ENCODE peak calls at places on chromosome 6, in six cellular contexts. One of them, this sample, is unnamed.
A peak's percentile ranks its signal among the peaks of the same experiment; 100 is the strongest.

GRCh38 chr6:167806061-167806700 is 20.5 kb upstream of the AFDN start:
- DNase-seq in CD4-positive, alpha-beta T cell: no peak
- DNase-seq in prostate gland: no peak
- DNase-seq in CD8-positive, alpha-beta T cell: no peak
- DNase-seq in mammary epithelial cell: no peak
- DNase-seq in AG04450: no peak
- DNase-seq in this sample: no peak

GRCh38 chr6:56902551-56903464 is 52.1 kb upstream of the BEND6 start:
- DNase-seq in AG04450: peak; percentile 59
- DNase-seq in CD4-positive, alpha-beta T cell: no peak
- DNase-seq in prostate gland: no peak
- DNase-seq in mammary epithelial cell: peak; percentile 31
- DNase-seq in CD8-positive, alpha-beta T cell: no peak
- DNase-seq in this sample: peak; percentile 45

GRCh38 chr6:72619883-72620696 is 1.8 kb upstream of the KCNQ5 start:
- DNase-seq in AG04450: no peak
- DNase-seq in prostate gland: no peak
- DNase-seq in mammary epithelial cell: no peak
- DNase-seq in CD8-positive, alpha-beta T cell: peak; percentile 80
- DNase-seq in CD4-positive, alpha-beta T cell: peak; percentile 40
- DNase-seq in this sample: peak; percentile 83

GRCh38 chr6:30062471-30063178 is 1.6 kb downstream of the POLR1H start:
- DNase-seq in AG04450: no peak
- DNase-seq in mammary epithelial cell: no peak
- DNase-seq in CD4-positive, alpha-beta T cell: no peak
- DNase-seq in prostate gland: no peak
- DNase-seq in CD8-positive, alpha-beta T cell: no peak
- DNase-seq in this sample: no peak

GRCh38 chr6:26556263-26557070 is 18.3 kb downstream of the HMGN4 start:
- DNase-seq in AG04450: peak; percentile 84
- DNase-seq in CD4-positive, alpha-beta T cell: no peak
- DNase-seq in CD8-positive, alpha-beta T cell: peak; percentile 49
- DNase-seq in prostate gland: no peak
- DNase-seq in mammary epithelial cell: peak; percentile 90
- DNase-seq in this sample: no peak

GRCh38 chr6:5084787-5085637 is at the start of gene PPP1R3G:
- DNase-seq in CD8-positive, alpha-beta T cell: no peak
- DNase-seq in AG04450: no peak
- DNase-seq in mammary epithelial cell: peak; percentile 26
- DNase-seq in CD4-positive, alpha-beta T cell: no peak
- DNase-seq in prostate gland: peak; percentile 34
- DNase-seq in this sample: peak; percentile 68

GRCh38 chr6:116975600-116975999 is 98.6 kb downstream of the RFX6 start:
- DNase-seq in mammary epithelial cell: peak; percentile 38
- DNase-seq in CD4-positive, alpha-beta T cell: no peak
- DNase-seq in AG04450: no peak
- DNase-seq in CD8-positive, alpha-beta T cell: no peak
- DNase-seq in prostate gland: no peak
- DNase-seq in this sample: no peak

GRCh38 chr6:140078552-140079126 is 704.2 kb upstream of the CITED2 start:
- DNase-seq in prostate gland: no peak
- DNase-seq in AG04450: peak; percentile 66
- DNase-seq in CD4-positive, alpha-beta T cell: no peak
- DNase-seq in CD8-positive, alpha-beta T cell: no peak
- DNase-seq in mammary epithelial cell: no peak
- DNase-seq in this sample: no peak

GRCh38 chr6:141829996-141830395 is 302.7 kb upstream of the GJE1 start:
- DNase-seq in CD8-positive, alpha-beta T cell: no peak
- DNase-seq in AG04450: no peak
- DNase-seq in mammary epithelial cell: no peak
- DNase-seq in CD4-positive, alpha-beta T cell: no peak
- DNase-seq in prostate gland: no peak
- DNase-seq in this sample: no peak

GRCh38 chr6:149060300-149060984 is 257.1 kb upstream of the TAB2 start:
- DNase-seq in CD4-positive, alpha-beta T cell: peak; percentile 20
- DNase-seq in AG04450: no peak
- DNase-seq in mammary epithelial cell: no peak
- DNase-seq in prostate gland: no peak
- DNase-seq in CD8-positive, alpha-beta T cell: peak; percentile 67
- DNase-seq in this sample: peak; percentile 52

GRCh38 chr6:158374020-158374419 is 61.8 kb downstream of the TULP4 start:
- DNase-seq in CD4-positive, alpha-beta T cell: no peak
- DNase-seq in prostate gland: no peak
- DNase-seq in AG04450: no peak
- DNase-seq in mammary epithelial cell: no peak
- DNase-seq in CD8-positive, alpha-beta T cell: no peak
- DNase-seq in this sample: no peak

GRCh38 chr6:158377866-158378265 is 65.6 kb downstream of the TULP4 start:
- DNase-seq in mammary epithelial cell: peak; percentile 97
- DNase-seq in CD4-positive, alpha-beta T cell: no peak
- DNase-seq in AG04450: peak; percentile 50
- DNase-seq in CD8-positive, alpha-beta T cell: no peak
- DNase-seq in prostate gland: peak; percentile 74
- DNase-seq in this sample: no peak

GRCh38 chr6:158379336-158379735 is 67.1 kb downstream of the TULP4 start:
- DNase-seq in prostate gland: no peak
- DNase-seq in CD8-positive, alpha-beta T cell: no peak
- DNase-seq in mammary epithelial cell: peak; percentile 69
- DNase-seq in AG04450: no peak
- DNase-seq in CD4-positive, alpha-beta T cell: no peak
- DNase-seq in this sample: no peak

GRCh38 chr6:158373209-158373608 is 60.9 kb downstream of the TULP4 start:
- DNase-seq in AG04450: no peak
- DNase-seq in CD8-positive, alpha-beta T cell: no peak
- DNase-seq in prostate gland: peak; percentile 48
- DNase-seq in CD4-positive, alpha-beta T cell: no peak
- DNase-seq in mammary epithelial cell: peak; percentile 78
- DNase-seq in this sample: no peak

GRCh38 chr6:158376650-158377081 is 64.4 kb downstream of the TULP4 start:
- DNase-seq in mammary epithelial cell: peak; percentile 76
- DNase-seq in CD4-positive, alpha-beta T cell: no peak
- DNase-seq in AG04450: peak; percentile 36
- DNase-seq in CD8-positive, alpha-beta T cell: no peak
- DNase-seq in prostate gland: no peak
- DNase-seq in this sample: no peak
- TF ChIP-seq CTCF in mammary epithelial cell: no peak
- TF ChIP-seq CTCF in CD4-positive, alpha-beta T cell: no peak
- TF ChIP-seq CTCF in AG04450: no peak
- TF ChIP-seq CTCF in CD8-positive, alpha-beta T cell: no peak
- TF ChIP-seq CTCF in prostate gland: no peak
- TF ChIP-seq CTCF in this sample: no peak

DNA sequence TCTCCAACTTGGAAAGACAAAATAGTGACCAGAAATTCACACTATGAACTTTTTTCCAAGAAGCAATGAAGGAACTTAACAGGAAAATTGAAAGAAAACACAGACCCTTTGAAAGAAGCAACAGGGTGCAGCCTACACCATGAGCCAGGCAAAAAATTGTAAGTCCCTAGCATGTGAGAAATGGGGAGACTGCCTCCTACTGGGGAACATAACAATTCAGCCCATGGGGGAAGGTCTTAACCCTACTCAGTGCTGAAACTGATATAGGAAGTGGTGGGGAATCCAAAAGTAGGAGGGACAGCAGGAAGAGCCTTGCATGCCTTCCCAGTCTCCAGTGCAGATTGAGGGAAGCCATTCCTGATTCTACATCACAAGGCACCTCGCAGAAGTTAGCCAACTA is 235.1 kb upstream of the UFL1 start:
- DNase-seq in prostate gland: no peak
- DNase-seq in mammary epithelial cell: no peak
- DNase-seq in CD4-positive, alpha-beta T cell: no peak
- DNase-seq in CD8-positive, alpha-beta T cell: no peak
- DNase-seq in AG04450: no peak
- DNase-seq in this sample: no peak
- TF ChIP-seq CTCF in prostate gland: no peak
- TF ChIP-seq CTCF in mammary epithelial cell: no peak
- TF ChIP-seq CTCF in CD4-positive, alpha-beta T cell: no peak
- TF ChIP-seq CTCF in CD8-positive, alpha-beta T cell: no peak
- TF ChIP-seq CTCF in AG04450: no peak
- TF ChIP-seq CTCF in this sample: no peak

DNA sequence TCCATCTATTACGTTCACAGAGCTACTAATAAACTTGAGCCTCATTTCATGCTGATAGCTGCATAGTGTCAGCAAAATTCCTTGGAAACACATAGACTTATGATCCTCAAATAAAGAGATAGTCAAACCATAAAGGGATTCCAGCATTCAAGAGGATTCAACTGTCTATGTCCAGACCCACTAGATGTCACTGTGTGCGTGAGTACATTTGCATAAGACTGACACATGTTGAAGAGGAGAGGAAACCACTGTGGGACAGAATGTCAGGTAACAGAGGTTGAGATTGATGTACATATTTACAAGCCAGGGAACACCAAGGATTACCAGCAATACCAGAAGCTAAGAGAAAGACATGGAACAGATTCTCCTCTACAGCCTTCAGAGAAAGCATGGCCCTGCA is 266.5 kb downstream of the COL12A1 start:
- DNase-seq in prostate gland: no peak
- DNase-seq in CD4-positive, alpha-beta T cell: no peak
- DNase-seq in AG04450: no peak
- DNase-seq in mammary epithelial cell: peak; percentile 39
- DNase-seq in CD8-positive, alpha-beta T cell: no peak
- DNase-seq in this sample: no peak
- TF ChIP-seq CTCF in prostate gland: no peak
- TF ChIP-seq CTCF in CD4-positive, alpha-beta T cell: no peak
- TF ChIP-seq CTCF in AG04450: no peak
- TF ChIP-seq CTCF in mammary epithelial cell: no peak
- TF ChIP-seq CTCF in CD8-positive, alpha-beta T cell: no peak
- TF ChIP-seq CTCF in this sample: no peak

GRCh38 chr6:31396422-31397152 is 6.8 kb upstream of the MICA start:
- DNase-seq in AG04450: peak; percentile 26
- DNase-seq in CD4-positive, alpha-beta T cell: peak; percentile 86
- DNase-seq in mammary epithelial cell: peak; percentile 67
- DNase-seq in CD8-positive, alpha-beta T cell: peak; percentile 91
- DNase-seq in prostate gland: peak; percentile 77
- DNase-seq in this sample: peak; percentile 73
- TF ChIP-seq CTCF in AG04450: peak; percentile 90
- TF ChIP-seq CTCF in CD4-positive, alpha-beta T cell: peak; percentile 76
- TF ChIP-seq CTCF in mammary epithelial cell: peak; percentile 85
- TF ChIP-seq CTCF in CD8-positive, alpha-beta T cell: peak; percentile 64
- TF ChIP-seq CTCF in prostate gland: peak; percentile 83
- TF ChIP-seq CTCF in this sample: peak; percentile 75

GRCh38 chr6:106556368-106556960 is 72.8 kb downstream of the RTN4IP1 start:
- DNase-seq in CD4-positive, alpha-beta T cell: no peak
- DNase-seq in mammary epithelial cell: no peak
- DNase-seq in CD8-positive, alpha-beta T cell: no peak
- DNase-seq in prostate gland: no peak
- DNase-seq in AG04450: no peak
- DNase-seq in this sample: no peak
- TF ChIP-seq CTCF in CD4-positive, alpha-beta T cell: peak; percentile 75
- TF ChIP-seq CTCF in mammary epithelial cell: no peak
- TF ChIP-seq CTCF in CD8-positive, alpha-beta T cell: peak; percentile 62
- TF ChIP-seq CTCF in prostate gland: peak; percentile 57
- TF ChIP-seq CTCF in AG04450: peak; percentile 52
- TF ChIP-seq CTCF in this sample: peak; percentile 54

GRCh38 chr6:3751730-3752537 is 421 bp upstream of the PXDC1 start:
- DNase-seq in CD4-positive, alpha-beta T cell: peak; percentile 32
- DNase-seq in CD8-positive, alpha-beta T cell: peak; percentile 65
- DNase-seq in prostate gland: peak; percentile 80
- DNase-seq in AG04450: peak; percentile 86
- DNase-seq in mammary epithelial cell: peak; percentile 78
- DNase-seq in this sample: peak; percentile 81
- TF ChIP-seq CTCF in CD4-positive, alpha-beta T cell: no peak
- TF ChIP-seq CTCF in CD8-positive, alpha-beta T cell: peak; percentile 19
- TF ChIP-seq CTCF in prostate gland: peak; percentile 39
- TF ChIP-seq CTCF in AG04450: peak; percentile 40
- TF ChIP-seq CTCF in mammary epithelial cell: no peak
- TF ChIP-seq CTCF in this sample: peak; percentile 13

DNA sequence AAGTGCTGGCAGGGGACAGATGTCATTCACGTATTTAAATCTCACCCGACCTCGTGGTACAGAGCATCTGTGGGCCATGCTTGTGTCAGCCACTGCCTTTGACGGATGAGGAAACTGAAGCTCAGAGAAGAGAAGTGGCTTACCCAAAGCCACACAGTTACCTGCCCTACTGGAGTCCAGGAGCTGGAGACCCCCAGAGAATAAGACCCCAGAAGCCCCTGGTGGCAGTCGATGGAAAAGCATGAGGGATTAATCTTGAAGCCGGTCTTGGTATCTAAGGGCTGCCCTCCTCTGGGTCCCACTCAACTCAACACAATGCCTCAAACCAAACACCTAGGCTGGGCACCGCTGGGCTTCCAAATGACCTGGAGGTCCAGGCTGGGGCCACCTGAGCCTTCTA is 83.1 kb downstream of the GRM4 start:
- DNase-seq in AG04450: no peak
- DNase-seq in CD4-positive, alpha-beta T cell: no peak
- DNase-seq in CD8-positive, alpha-beta T cell: no peak
- DNase-seq in mammary epithelial cell: no peak
- DNase-seq in prostate gland: no peak
- DNase-seq in this sample: no peak
- TF ChIP-seq CTCF in AG04450: peak; percentile 30
- TF ChIP-seq CTCF in CD4-positive, alpha-beta T cell: no peak
- TF ChIP-seq CTCF in CD8-positive, alpha-beta T cell: no peak
- TF ChIP-seq CTCF in mammary epithelial cell: no peak
- TF ChIP-seq CTCF in prostate gland: no peak
- TF ChIP-seq CTCF in this sample: no peak

GRCh38 chr6:131950767-131951575 is at the start of gene CCN2:
- DNase-seq in CD4-positive, alpha-beta T cell: no peak
- DNase-seq in mammary epithelial cell: peak; percentile 89
- DNase-seq in prostate gland: peak; percentile 68
- DNase-seq in CD8-positive, alpha-beta T cell: no peak
- DNase-seq in AG04450: peak; percentile 99
- DNase-seq in this sample: peak; percentile 25
- TF ChIP-seq CTCF in CD4-positive, alpha-beta T cell: no peak
- TF ChIP-seq CTCF in mammary epithelial cell: no peak
- TF ChIP-seq CTCF in prostate gland: no peak
- TF ChIP-seq CTCF in CD8-positive, alpha-beta T cell: no peak
- TF ChIP-seq CTCF in AG04450: no peak
- TF ChIP-seq CTCF in this sample: no peak

DNA sequence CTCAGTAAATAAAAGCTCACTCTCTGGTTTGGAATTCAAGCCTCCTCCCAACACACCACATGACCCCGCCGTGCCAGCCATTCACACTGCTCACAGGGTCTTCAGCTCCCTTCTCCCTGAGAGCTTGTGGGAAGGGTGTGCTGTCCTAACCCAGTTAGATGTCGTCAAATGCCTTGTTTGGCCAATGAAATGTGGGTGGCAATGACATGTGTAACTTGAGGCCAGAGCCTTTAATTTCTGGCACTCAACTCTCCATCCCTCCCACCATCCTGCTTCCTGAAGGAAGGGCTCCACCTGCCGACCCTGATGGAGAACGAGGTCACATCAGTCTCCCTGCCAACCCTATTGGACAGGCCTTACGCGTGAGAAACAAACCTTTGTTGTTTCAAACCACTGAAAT is 224.5 kb upstream of the AGPAT4 start:
- DNase-seq in CD4-positive, alpha-beta T cell: no peak
- DNase-seq in mammary epithelial cell: peak; percentile 61
- DNase-seq in CD8-positive, alpha-beta T cell: no peak
- DNase-seq in AG04450: no peak
- DNase-seq in prostate gland: no peak
- DNase-seq in this sample: no peak
- TF ChIP-seq CTCF in CD4-positive, alpha-beta T cell: no peak
- TF ChIP-seq CTCF in mammary epithelial cell: peak; percentile 67
- TF ChIP-seq CTCF in CD8-positive, alpha-beta T cell: no peak
- TF ChIP-seq CTCF in AG04450: peak; percentile 45
- TF ChIP-seq CTCF in prostate gland: no peak
- TF ChIP-seq CTCF in this sample: no peak

This sample was measured in GM10248.